ENCODE peak calls at places on chromosome 17, in six cellular contexts. W, X, R, C, H and L are unnamed samples.

GRCh38 chr17:82356845-82357355 is 2.1 kb upstream of the TEX19 start:
- DNase-seq in X (peak; percentile 99), H (no peak), R (no peak), C (no peak), W (no peak), L (no peak)

GRCh38 chr17:29124931-29125270 is 55.3 kb downstream of the MYO18A start:
- DNase-seq in R (no peak), C (peak; percentile 91), W (no peak), X (no peak), H (peak; percentile 60), L (no peak)

GRCh38 chr17:50060951-50061712 is 5.2 kb downstream of the ITGA3 start:
- DNase-seq in R (no peak), C (peak; percentile 91), X (no peak), W (no peak), H (peak; percentile 51), L (peak; percentile 82)

GRCh38 chr17:44844390-44844830 is 3.3 kb upstream of the HIGD1B start:
- DNase-seq in C (no peak), R (no peak), H (no peak), X (no peak), W (no peak), L (no peak)

GRCh38 chr17:74417178-74418045 is 14.5 kb upstream of the GPRC5C start:
- DNase-seq in R (peak; percentile 56), H (no peak), X (no peak), W (no peak), C (no peak), L (no peak)

GRCh38 chr17:77716289-77716929 is 242.1 kb upstream of the TNRC6C start:
- DNase-seq in R (no peak), H (no peak), C (no peak), W (no peak), X (no peak), L (no peak)

GRCh38 chr17:65071861-65072260 is 15.3 kb upstream of the GNA13 start:
- DNase-seq in C (no peak), W (no peak), R (no peak), X (no peak), H (no peak), L (no peak)

GRCh38 chr17:82859431-82860403 is 19.9 kb upstream of the ZNF750 start:
- DNase-seq in X (peak; percentile 91), W (peak; percentile 63), H (peak; percentile 57), C (peak; percentile 83), R (peak; percentile 63), L (no peak)

GRCh38 chr17:75473246-75473645 is 16.8 kb downstream of the TMEM94 start:
- DNase-seq in C (no peak), W (no peak), X (peak; percentile 88), H (no peak), R (no peak), L (no peak)

GRCh38 chr17:19273731-19274130 is 36.6 kb downstream of the EPN2 start:
- DNase-seq in H (no peak), C (no peak), X (no peak), W (no peak), R (no peak), L (no peak)

GRCh38 chr17:42518046-42518754 is 17.8 kb upstream of the NAGLU start:
- DNase-seq in H (no peak), C (peak; percentile 69), R (no peak), X (peak; percentile 80), W (no peak), L (peak; percentile 87)

GRCh38 chr17:41863074-41863843 is 2.0 kb downstream of the KLHL11 start:
- DNase-seq in X (no peak), H (no peak), W (peak; percentile 14), R (no peak), C (no peak), L (no peak)

GRCh38 chr17:81264640-81265039 is 25.5 kb downstream of the NDUFAF8 start:
- DNase-seq in X (no peak), R (no peak), C (no peak), W (no peak), H (no peak), L (no peak)

GRCh38 chr17:33562792-33563191 is 269.7 kb upstream of the ASIC2 start:
- DNase-seq in H (no peak), X (peak; percentile 8), C (no peak), R (no peak), W (no peak), L (no peak)

GRCh38 chr17:28912281-28912937 is 9.5 kb upstream of the DHRS13 start:
- DNase-seq in R (no peak), H (no peak), C (peak; percentile 50), W (peak; percentile 33), X (no peak), L (no peak)

GRCh38 chr17:21061971-21062526 is 19.2 kb upstream of the USP22 start:
- DNase-seq in H (no peak), C (no peak), X (no peak), W (no peak), R (peak; percentile 55), L (no peak)

GRCh38 chr17:41971721-41972523 is 5.3 kb downstream of the CNP start:
- DNase-seq in C (peak; percentile 20), R (no peak), H (no peak), W (no peak), X (no peak), L (no peak)

GRCh38 chr17:77834170-77835115 is 124.1 kb upstream of the TNRC6C start:
- DNase-seq in X (peak; percentile 71), C (peak; percentile 80), W (peak; percentile 66), R (peak; percentile 49), H (peak; percentile 52), L (peak; percentile 64)

DNA sequence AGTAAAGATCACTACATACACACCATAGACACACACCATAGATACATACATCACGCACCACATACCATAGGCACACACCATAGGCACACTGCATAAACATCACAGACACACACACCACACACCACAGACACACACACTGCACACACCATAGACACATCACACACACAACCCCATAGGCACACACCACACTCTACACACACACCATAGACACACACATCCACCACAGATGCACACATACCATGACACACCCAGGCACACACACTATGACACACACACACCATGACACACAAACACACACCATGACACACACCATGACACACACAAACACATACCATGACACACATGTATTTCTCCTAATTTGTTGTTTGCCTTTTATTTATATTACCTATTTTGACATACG is 14.1 kb downstream of the TBC1D16 start:
- DNase-seq in C (no peak), R (no peak), W (no peak), X (no peak), H (no peak), L (no peak)
- H3K4me3 ChIP-seq in C (no peak overlapping the region), R (no peak overlapping the region), W (no peak overlapping the region), X (no peak overlapping the region), H (no peak overlapping the region), L (no peak overlapping the region)

DNA sequence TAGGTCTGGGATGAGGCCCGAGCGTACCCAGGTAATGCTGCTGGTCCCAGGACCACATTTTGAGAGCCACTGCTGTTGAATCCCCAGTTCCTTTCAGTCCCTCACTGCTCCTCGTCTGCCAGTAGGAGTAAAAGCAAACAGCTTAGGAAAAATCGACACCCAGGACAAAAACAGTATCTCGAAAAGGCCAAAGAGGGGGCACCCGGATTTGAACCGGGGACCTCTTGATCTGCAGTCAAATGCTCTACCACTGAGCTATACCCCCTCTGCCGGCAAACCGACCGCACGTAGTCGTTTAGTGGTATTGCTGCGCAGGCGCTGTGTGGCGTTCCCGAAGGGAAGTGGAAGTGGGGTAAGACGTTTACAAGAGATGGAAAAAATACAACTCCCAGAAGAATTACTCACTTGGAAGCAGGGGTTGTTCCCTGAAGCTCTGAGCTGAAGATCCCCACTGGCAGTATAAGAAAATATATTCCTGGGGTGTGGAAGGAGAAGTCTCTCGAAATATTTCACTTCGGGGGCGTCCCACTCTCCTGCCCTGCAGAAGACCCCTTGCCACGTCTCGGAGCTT is 2.2 kb upstream of the PLXDC1 start:
- DNase-seq in R (peak; percentile 71), W (peak; percentile 95), X (peak; percentile 93), C (peak; percentile 89), H (peak; percentile 90), L (peak; percentile 90)
- H3K4me1 ChIP-seq in R (peaks cover 8% of the 10 kb centered on the region), W (peaks cover 42% of the 10 kb centered on the region), X (peaks cover 3% of the 10 kb centered on the region), C (peaks cover 18% of the 10 kb centered on the region), H (no peaks in the 10 kb centered on the region), L (peaks cover 12% of the 10 kb centered on the region)

GRCh38 chr17:156094-156621 is 18.8 kb downstream of the SCGB1C2 start:
- DNase-seq in H (peak; percentile 51), W (no peak), C (peak; percentile 41), R (no peak), X (no peak), L (no peak)

GRCh38 chr17:158379-158778 is 21.0 kb downstream of the SCGB1C2 start:
- DNase-seq in X (no peak), R (no peak), W (no peak), H (no peak), C (no peak), L (no peak)

GRCh38 chr17:157901-158300 is 20.5 kb downstream of the SCGB1C2 start:
- DNase-seq in C (no peak), X (no peak), H (no peak), W (no peak), R (no peak), L (no peak)

GRCh38 chr17:155576-155975 is 18.2 kb downstream of the SCGB1C2 start:
- DNase-seq in H (peak; percentile 28), W (no peak), C (peak; percentile 28), X (no peak), R (no peak), L (no peak)

GRCh38 chr17:156946-157345 is 19.6 kb downstream of the SCGB1C2 start:
- DNase-seq in R (no peak), X (no peak), H (peak; percentile 41), C (no peak), W (no peak), L (no peak)
- H3K9me3 ChIP-seq in R (no peaks in the 10 kb centered on the region), X (no peaks in the 10 kb centered on the region), H (no peaks in the 10 kb centered on the region), C (no peaks in the 10 kb centered on the region), W (no peaks in the 10 kb centered on the region), L (no peaks in the 10 kb centered on the region)

DNA sequence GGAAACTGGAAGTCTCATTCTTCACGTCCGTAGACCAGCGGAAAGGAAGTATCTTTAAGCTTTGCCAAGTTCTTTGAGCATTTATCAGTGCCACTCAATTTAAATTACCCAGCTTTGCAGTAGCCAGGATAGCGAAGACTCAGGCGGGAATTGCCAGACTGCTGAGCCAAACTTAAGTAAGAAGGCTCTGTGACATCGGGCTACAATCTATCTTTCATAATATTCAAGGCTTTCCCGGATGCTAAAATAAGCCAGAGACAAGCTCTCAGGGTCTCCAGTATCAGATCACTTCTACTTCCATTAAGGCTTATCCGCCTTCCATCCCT is 436 bp upstream of the BRIP1 start:
- DNase-seq in H (no peak), X (no peak), W (no peak), C (no peak), R (no peak), L (no peak)
- H3K4me3 ChIP-seq in H (peak overlapping the region; percentile 76), X (peak overlapping the region; percentile 82), W (peak overlapping the region; percentile 62), C (peak overlapping the region; percentile 73), R (peak overlapping the region; percentile 98), L (peak overlapping the region; percentile 86)

DNA sequence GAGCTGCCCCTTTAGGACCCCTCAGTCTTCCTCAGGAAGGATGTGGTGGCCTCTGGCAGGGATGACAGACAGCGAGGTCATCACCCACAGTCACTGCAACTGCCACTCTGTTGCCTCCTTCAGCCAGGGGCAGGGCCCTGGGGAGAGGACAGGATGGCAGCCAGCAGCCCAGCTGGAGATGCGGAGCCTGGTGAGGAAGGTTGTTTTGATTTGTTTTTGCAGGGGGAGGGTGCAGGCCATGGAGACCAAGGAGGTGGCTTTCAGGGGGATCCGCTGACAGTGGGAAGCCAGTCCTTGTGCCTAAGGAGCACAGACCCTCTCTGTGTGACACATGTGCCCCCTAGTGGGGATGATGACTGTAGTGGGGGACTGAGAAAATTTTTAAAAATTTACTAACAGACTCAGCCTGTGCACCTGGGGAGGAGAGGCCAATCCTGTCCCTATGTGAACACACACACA is 7.4 kb downstream of the PRCD start:
- DNase-seq in C (peak; percentile 51), R (no peak), W (peak; percentile 78), X (peak; percentile 95), H (no peak), L (peak; percentile 74)
- H3K4me1 ChIP-seq in C (peaks cover 63% of the 10 kb centered on the region), R (no peaks in the 10 kb centered on the region), W (peaks cover 7% of the 10 kb centered on the region), X (peaks cover 35% of the 10 kb centered on the region), H (peaks cover 24% of the 10 kb centered on the region), L (no peaks in the 10 kb centered on the region)

GRCh38 chr17:16551878-16552636 is 16.9 kb downstream of the ZNF287 start:
- DNase-seq in R (no peak), X (no peak), C (no peak), H (no peak), W (no peak), L (no peak)
- H3K9me3 ChIP-seq in R (peaks cover 39% of the 10 kb centered on the region), X (peaks cover 75% of the 10 kb centered on the region), C (peaks cover 97% of the 10 kb centered on the region), H (peaks cover 60% of the 10 kb centered on the region), W (peaks cover 50% of the 10 kb centered on the region), L (peaks cover 90% of the 10 kb centered on the region)